ENCODE peak calls at places on chromosomes 7 and 10, in four cellular contexts. J is HepG2, C is IMR-90, O is A549. Q is an unnamed sample.

GRCh38 chr7:102248456-102249395 is 37.9 kb upstream of the SH2B2 start:
- DNase-seq in J (no peak), C (no peak), O (no peak), Q (no peak)

GRCh38 chr10:78741541-78741940 is 327.2 kb upstream of the ZMIZ1 start:
- DNase-seq in J (no peak), C (peak; percentile 66), O (no peak), Q (no peak)

GRCh38 chr7:129827467-129827990 is 125.2 kb downstream of the UBE2H start:
- DNase-seq in J (no peak), C (no peak), O (no peak), Q (no peak)

GRCh38 chr7:152527610-152528032 is 91.8 kb upstream of the KMT2C start:
- DNase-seq in J (no peak), C (no peak), O (no peak), Q (no peak)

GRCh38 chr10:77328272-77328816 is 309.3 kb downstream of the KCNMA1 start:
- DNase-seq in J (peak; percentile 10), C (peak; percentile 48), O (no peak), Q (peak; percentile 32)

GRCh38 chr10:97830064-97830463 is 19.6 kb upstream of the GOLGA7B start:
- DNase-seq in J (no peak), C (no peak), O (no peak), Q (no peak)

GRCh38 chr7:27213904-27214586 is 14.2 kb upstream of the HOXA13 start:
- DNase-seq in J (no peak), C (no peak), O (no peak), Q (no peak)

GRCh38 chr10:131006458-131007256 is 304.9 kb downstream of the TCERG1L start:
- DNase-seq in J (no peak), C (no peak), O (no peak), Q (no peak)

GRCh38 chr10:84194424-84195043 is at the start of gene CDHR1:
- DNase-seq in J (no peak), C (no peak), O (peak; percentile 25), Q (peak; percentile 68)

GRCh38 chr10:43691503-43691902 is 42.8 kb upstream of the ZNF32 start:
- DNase-seq in J (no peak), C (peak; percentile 23), O (no peak), Q (no peak)

GRCh38 chr10:5570007-5570655 is 45.4 kb downstream of the CALML3 start:
- DNase-seq in J (no peak), C (no peak), O (no peak), Q (no peak)

GRCh38 chr7:81549484-81550016 is 220.3 kb downstream of the HGF start:
- DNase-seq in J (no peak), C (no peak), O (no peak), Q (no peak)

GRCh38 chr10:70455213-70455630 is 13.7 kb upstream of the NODAL start:
- DNase-seq in J (peak; percentile 44), C (no peak), O (no peak), Q (no peak)

GRCh38 chr7:120981888-120982615 is 6.5 kb upstream of the CPED1 start:
- DNase-seq in J (no peak), C (peak; percentile 76), O (no peak), Q (no peak)

GRCh38 chr10:96073722-96074121 is 30.3 kb downstream of the CCNJ start:
- DNase-seq in J (no peak), C (peak; percentile 85), O (no peak), Q (no peak)

GRCh38 chr7:155207335-155208002 is 90.2 kb upstream of the INSIG1 start:
- DNase-seq in J (no peak), C (no peak), O (no peak), Q (no peak)

GRCh38 chr7:7870590-7870989 is 98.0 kb upstream of the GLCCI1 start:
- DNase-seq in J (no peak), C (no peak), O (no peak), Q (no peak)

GRCh38 chr10:79299397-79300370 is 47.6 kb upstream of the PPIF start:
- DNase-seq in J (no peak), C (peak; percentile 90), O (peak; percentile 43), Q (no peak)

GRCh38 chr7:132371948-132372347 is 204.3 kb downstream of the PLXNA4 start:
- DNase-seq in J (no peak), C (no peak), O (no peak), Q (no peak)

GRCh38 chr7:77959080-77959479 is 160.5 kb downstream of the PHTF2 start:
- DNase-seq in J (no peak), C (no peak), O (no peak), Q (no peak)

GRCh38 chr10:102714621-102715455 is at the start of gene SFXN2:
- DNase-seq in J (no peak), C (no peak), O (no peak), Q (peak; percentile 47)

GRCh38 chr7:979886-980571 is 3.0 kb upstream of the CYP2W1 start:
- DNase-seq in J (no peak), C (no peak), O (no peak), Q (no peak)

GRCh38 chr7:87797798-87798403 is 78.3 kb downstream of the SLC25A40 start:
- DNase-seq in J (peak; percentile 48), C (peak; percentile 47), O (peak; percentile 7), Q (peak; percentile 42)

GRCh38 chr7:74002474-74003017 is 25.4 kb upstream of the ELN start:
- DNase-seq in J (no peak), C (peak; percentile 78), O (peak; percentile 88), Q (no peak)

DNA sequence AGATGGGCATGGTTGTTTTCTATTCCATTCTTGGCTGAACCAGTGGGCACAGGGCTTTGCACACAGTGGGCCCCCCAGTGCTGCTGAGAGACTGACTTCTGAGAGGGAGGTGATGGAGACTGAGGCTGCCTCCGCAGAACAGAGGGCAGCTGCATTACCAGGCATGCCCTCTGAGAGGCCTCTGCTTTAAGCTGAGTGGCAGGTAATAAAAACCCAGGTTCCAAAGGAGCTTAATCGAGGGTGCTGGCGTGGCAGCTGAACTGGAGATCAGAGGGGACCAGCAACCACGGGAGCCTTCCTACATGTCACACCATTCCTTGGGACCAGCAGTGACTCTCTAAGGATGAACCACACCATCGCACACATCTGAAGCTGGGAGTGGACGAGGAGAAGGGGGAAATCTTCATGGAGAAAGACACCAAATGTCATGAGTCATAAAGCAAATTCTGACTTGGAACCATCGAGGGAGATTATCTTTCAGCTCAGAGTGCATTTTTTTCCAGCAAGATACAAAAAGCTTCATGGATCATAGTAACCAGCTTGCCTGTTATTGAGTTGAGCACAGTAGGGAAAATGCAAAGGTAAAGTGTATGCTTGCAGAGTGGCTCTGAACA is 24.6 kb downstream of the HIPK2 start:
- DNase-seq in J (no peak), C (peak; percentile 56), O (peak; percentile 70), Q (peak; percentile 62)
- TF ChIP-seq BHLHE40 in J (no peak), C (no peak), O (no peak), Q (no peak)

GRCh38 chr7:24216576-24217116 is 67.3 kb upstream of the NPY start:
- DNase-seq in J (no peak), C (peak; percentile 13), O (no peak), Q (no peak)
- TF ChIP-seq BHLHE40 in J (no peak), C (no peak), O (no peak), Q (no peak)

GRCh38 chr10:28120043-28120749 is 121.3 kb upstream of the ODAD2 start:
- DNase-seq in J (no peak), C (no peak), O (no peak), Q (no peak)
- TF ChIP-seq BHLHE40 in J (no peak), C (no peak), O (no peak), Q (no peak)

GRCh38 chr10:8254350-8254749 is 199.9 kb downstream of the GATA3 start:
- DNase-seq in J (no peak), C (no peak), O (no peak), Q (no peak)

GRCh38 chr10:8260645-8261044 is 206.2 kb downstream of the GATA3 start:
- DNase-seq in J (no peak), C (no peak), O (no peak), Q (no peak)

DNA sequence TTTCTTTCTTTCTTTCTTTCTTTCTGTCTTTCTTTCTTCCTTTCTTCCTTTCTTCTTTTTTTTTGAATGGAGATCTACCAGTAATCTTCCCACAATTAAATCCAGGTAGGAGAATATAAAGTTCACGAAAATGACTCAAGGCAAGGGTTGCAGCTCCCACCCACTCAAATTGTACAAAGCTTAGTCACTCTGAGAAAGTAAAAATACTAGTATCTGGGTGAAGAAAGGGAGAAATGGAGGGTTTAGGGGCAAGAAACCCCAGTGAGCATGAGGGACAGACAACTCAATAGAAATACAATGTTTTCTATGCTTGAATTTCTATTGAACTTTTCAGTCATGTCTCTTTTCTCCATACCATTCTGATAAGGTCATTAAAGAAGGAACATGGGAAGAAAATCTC is 200.8 kb downstream of the GATA3 start:
- DNase-seq in J (no peak), C (no peak), O (no peak), Q (no peak)
- TF ChIP-seq BHLHE40 in J (no peak), C (no peak), O (no peak), Q (no peak)

GRCh38 chr10:107576746-107577145 is 412.2 kb upstream of the SORCS1 start:
- DNase-seq in J (no peak), C (no peak), O (no peak), Q (no peak)
- TF ChIP-seq BHLHE40 in J (no peak), C (no peak), O (no peak), Q (no peak)

DNA sequence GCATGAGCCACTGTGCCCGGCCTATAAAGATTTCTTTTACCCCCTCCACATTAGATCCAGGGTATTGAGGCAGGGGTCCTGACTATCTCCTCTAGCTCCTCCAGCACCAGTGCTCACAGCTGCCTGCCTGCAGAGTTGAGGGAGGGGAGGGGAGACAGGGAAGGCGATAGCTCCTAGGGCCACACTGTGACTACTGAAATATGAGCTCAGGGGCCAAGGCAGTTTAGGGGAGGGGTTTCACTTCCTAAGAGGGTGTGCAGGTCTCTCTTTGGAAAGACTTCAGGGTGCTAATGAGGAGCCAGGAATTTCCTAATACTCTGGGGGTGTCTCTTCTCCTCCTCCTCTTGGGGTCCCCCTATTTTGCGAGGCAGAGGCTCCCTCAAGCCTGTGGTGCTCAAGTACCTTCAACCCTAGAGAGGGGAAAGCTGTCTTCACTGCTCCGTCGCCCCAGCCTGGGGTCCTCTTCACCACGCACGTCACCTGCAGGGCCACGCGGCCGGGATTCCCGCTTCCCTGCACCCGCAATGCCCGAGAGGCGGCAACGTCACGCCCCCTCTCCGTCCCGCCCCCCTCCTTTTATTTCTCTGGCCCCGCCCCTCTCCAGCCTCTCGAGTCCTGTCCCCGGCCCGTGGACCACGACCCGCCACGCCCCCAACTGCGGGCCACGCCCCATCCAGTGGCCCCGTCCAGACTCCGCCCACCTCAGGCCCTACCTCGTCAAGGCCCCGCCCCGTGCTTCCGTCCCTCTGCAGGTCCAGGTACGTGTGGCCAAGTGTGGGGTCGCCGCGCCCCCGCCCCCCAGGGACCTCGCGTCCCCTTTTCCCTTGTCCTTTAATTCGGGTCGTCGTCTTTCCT is 69.5 kb upstream of the BAIAP2L1 start:
- DNase-seq in J (no peak), C (no peak), O (peak; percentile 69), Q (no peak)
- TF ChIP-seq BHLHE40 in J (no peak), C (no peak), O (no peak), Q (no peak)

GRCh38 chr10:93435621-93436385 is 46.3 kb downstream of the MYOF start:
- DNase-seq in J (peak; percentile 35), C (peak; percentile 43), O (no peak), Q (peak; percentile 59)
- TF ChIP-seq BHLHE40 in J (no peak), C (no peak), O (no peak), Q (no peak)

Q was measured in HEK293T.